ENCODE peak calls at places on chromosomes 13 and 19, in four cellular contexts. One of them, this sample, is unnamed. For H3K36me3, the result is how much of the 10 kb centered on the place peaks cover.

GRCh38 chr19:30848626-30849322 is 476.6 kb downstream of the ZNF536 start:
- DNase-seq in kidney: no peak
- DNase-seq in bronchial epithelial cell: no peak
- DNase-seq in transverse colon: no peak
- DNase-seq in this sample: no peak

GRCh38 chr19:49272204-49272603 is 52.8 kb downstream of the SLC6A16 start:
- DNase-seq in bronchial epithelial cell: peak
- DNase-seq in kidney: no peak
- DNase-seq in transverse colon: no peak
- DNase-seq in this sample: no peak

GRCh38 chr13:110925023-110925608 is 10.2 kb upstream of the ANKRD10 start:
- DNase-seq in transverse colon: no peak
- DNase-seq in bronchial epithelial cell: no peak
- DNase-seq in kidney: no peak
- DNase-seq in this sample: no peak

GRCh38 chr19:1016647-1017114 is 4.2 kb downstream of the TMEM259 start:
- DNase-seq in kidney: peak
- DNase-seq in transverse colon: peak
- DNase-seq in bronchial epithelial cell: peak
- DNase-seq in this sample: no peak

GRCh38 chr13:80663788-80664187 is 322.9 kb upstream of the SPRY2 start:
- DNase-seq in bronchial epithelial cell: no peak
- DNase-seq in kidney: no peak
- DNase-seq in transverse colon: no peak
- DNase-seq in this sample: no peak

GRCh38 chr13:24684600-24684998 is 4.4 kb downstream of the ATP12A start:
- DNase-seq in bronchial epithelial cell: no peak
- DNase-seq in transverse colon: no peak
- DNase-seq in kidney: no peak
- DNase-seq in this sample: no peak

GRCh38 chr19:12792853-12793289 is 1.6 kb downstream of the JUNB start:
- DNase-seq in kidney: no peak
- DNase-seq in transverse colon: peak
- DNase-seq in bronchial epithelial cell: no peak
- DNase-seq in this sample: no peak

GRCh38 chr19:55091955-55092354 is 16.3 kb downstream of the EPS8L1 start:
- DNase-seq in bronchial epithelial cell: no peak
- DNase-seq in kidney: peak
- DNase-seq in transverse colon: no peak
- DNase-seq in this sample: no peak

GRCh38 chr13:99382428-99383133 is 75.4 kb upstream of the GPR183 start:
- DNase-seq in kidney: peak
- DNase-seq in bronchial epithelial cell: peak
- DNase-seq in transverse colon: peak
- DNase-seq in this sample: no peak

GRCh38 chr19:52640916-52641315 is 2.8 kb upstream of the ZNF83 start:
- DNase-seq in transverse colon: no peak
- DNase-seq in bronchial epithelial cell: no peak
- DNase-seq in kidney: no peak
- DNase-seq in this sample: peak

GRCh38 chr13:24661713-24662112 is 18.5 kb upstream of the ATP12A start:
- DNase-seq in bronchial epithelial cell: no peak
- DNase-seq in transverse colon: no peak
- DNase-seq in kidney: no peak
- DNase-seq in this sample: no peak

DNA sequence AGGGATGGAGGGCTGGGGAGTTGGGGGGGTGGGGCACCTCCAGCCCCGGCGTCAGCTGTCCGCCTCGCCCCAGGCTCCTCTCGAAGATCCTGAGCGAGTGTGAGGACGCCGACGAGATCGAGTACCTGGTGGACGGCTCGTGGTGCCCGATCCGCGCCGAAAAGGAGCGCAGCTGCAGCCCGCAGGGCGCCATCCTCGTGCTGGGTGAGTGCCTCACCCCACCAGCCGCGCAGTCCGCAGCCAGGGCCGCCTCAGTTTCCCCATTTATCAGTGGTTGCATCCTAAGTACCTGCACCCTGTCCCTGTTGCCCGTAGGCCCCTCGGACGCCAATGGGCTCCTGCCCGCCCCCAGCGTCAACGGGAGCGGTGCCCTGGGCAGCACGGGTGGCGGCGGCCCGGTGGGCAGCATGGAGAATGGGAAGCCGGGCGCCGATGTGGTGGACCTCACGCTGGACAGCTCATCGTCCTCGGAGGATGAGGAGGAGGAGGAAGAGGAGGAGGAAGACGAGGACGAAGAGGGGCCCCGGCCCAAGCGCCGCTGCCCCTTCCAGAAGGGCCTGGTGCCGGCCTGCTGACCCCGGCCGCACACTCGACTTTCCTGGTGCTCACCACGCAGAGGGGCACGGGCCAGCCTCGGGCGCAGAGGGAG is 29.3 kb downstream of the ZBTB7A start:
- DNase-seq in transverse colon: no peak
- DNase-seq in bronchial epithelial cell: no peak
- DNase-seq in kidney: no peak
- DNase-seq in this sample: peak
- H3K36me3 ChIP-seq in transverse colon: under half
- H3K36me3 ChIP-seq in bronchial epithelial cell: under half
- H3K36me3 ChIP-seq in kidney: under half
- H3K36me3 ChIP-seq in this sample: under half

GRCh38 chr19:16581971-16582343 is 9.7 kb upstream of the SLC35E1 start:
- DNase-seq in bronchial epithelial cell: no peak
- DNase-seq in transverse colon: no peak
- DNase-seq in kidney: no peak
- DNase-seq in this sample: no peak
- H3K36me3 ChIP-seq in bronchial epithelial cell: under half
- H3K36me3 ChIP-seq in transverse colon: under half
- H3K36me3 ChIP-seq in kidney: under half
- H3K36me3 ChIP-seq in this sample: under half

GRCh38 chr13:98020271-98020670 is 66.8 kb downstream of the IPO5 start:
- DNase-seq in transverse colon: no peak
- DNase-seq in bronchial epithelial cell: no peak
- DNase-seq in kidney: no peak
- DNase-seq in this sample: no peak
- H3K36me3 ChIP-seq in transverse colon: under half
- H3K36me3 ChIP-seq in bronchial epithelial cell: under half
- H3K36me3 ChIP-seq in kidney: under half
- H3K36me3 ChIP-seq in this sample: half or more

GRCh38 chr13:97364827-97365226 is 69.1 kb upstream of the RAP2A start:
- DNase-seq in bronchial epithelial cell: no peak
- DNase-seq in transverse colon: no peak
- DNase-seq in kidney: no peak
- DNase-seq in this sample: no peak
- H3K36me3 ChIP-seq in bronchial epithelial cell: under half
- H3K36me3 ChIP-seq in transverse colon: under half
- H3K36me3 ChIP-seq in kidney: under half
- H3K36me3 ChIP-seq in this sample: under half

GRCh38 chr19:34459614-34460013 is 21.9 kb upstream of the WTIP start:
- DNase-seq in kidney: no peak
- DNase-seq in bronchial epithelial cell: no peak
- DNase-seq in transverse colon: no peak
- DNase-seq in this sample: no peak
- H3K36me3 ChIP-seq in kidney: under half
- H3K36me3 ChIP-seq in bronchial epithelial cell: under half
- H3K36me3 ChIP-seq in transverse colon: under half
- H3K36me3 ChIP-seq in this sample: under half

GRCh38 chr13:113239357-113239756 is 29.9 kb downstream of the CUL4A start:
- DNase-seq in transverse colon: no peak
- DNase-seq in bronchial epithelial cell: no peak
- DNase-seq in kidney: no peak
- DNase-seq in this sample: no peak
- H3K36me3 ChIP-seq in transverse colon: under half
- H3K36me3 ChIP-seq in bronchial epithelial cell: under half
- H3K36me3 ChIP-seq in kidney: under half
- H3K36me3 ChIP-seq in this sample: under half

DNA sequence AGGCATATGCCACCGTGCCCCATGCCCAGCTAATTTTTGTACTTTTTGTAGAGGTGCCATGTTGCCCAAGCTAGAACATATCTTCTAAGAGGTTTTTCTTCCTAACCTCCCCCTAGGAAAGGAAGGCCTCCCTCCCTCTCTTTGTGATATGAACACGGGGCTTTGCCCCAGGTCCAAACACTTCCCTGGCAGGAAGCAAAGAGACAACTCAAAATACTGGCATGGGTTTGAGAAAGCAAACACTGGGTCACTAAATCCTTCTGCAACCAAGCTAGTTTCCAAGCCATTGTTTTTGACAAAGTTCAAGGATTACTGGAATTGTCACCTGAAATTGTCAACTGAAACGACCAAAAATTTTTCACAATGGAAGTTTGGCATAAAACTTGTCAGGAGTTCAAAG is 8.8 kb downstream of the CC2D1A start:
- DNase-seq in transverse colon: no peak
- DNase-seq in kidney: no peak
- DNase-seq in bronchial epithelial cell: no peak
- DNase-seq in this sample: no peak
- H3K36me3 ChIP-seq in transverse colon: under half
- H3K36me3 ChIP-seq in kidney: under half
- H3K36me3 ChIP-seq in bronchial epithelial cell: under half
- H3K36me3 ChIP-seq in this sample: half or more

GRCh38 chr19:5041168-5042038 is 72.5 kb downstream of the KDM4B start:
- DNase-seq in transverse colon: no peak
- DNase-seq in kidney: peak
- DNase-seq in bronchial epithelial cell: no peak
- DNase-seq in this sample: peak
- H3K36me3 ChIP-seq in transverse colon: under half
- H3K36me3 ChIP-seq in kidney: under half
- H3K36me3 ChIP-seq in bronchial epithelial cell: under half
- H3K36me3 ChIP-seq in this sample: under half

GRCh38 chr13:113978741-113979481 is 5.0 kb upstream of the C13orf46 start:
- DNase-seq in bronchial epithelial cell: no peak
- DNase-seq in kidney: peak
- DNase-seq in transverse colon: no peak
- DNase-seq in this sample: no peak
- H3K36me3 ChIP-seq in bronchial epithelial cell: under half
- H3K36me3 ChIP-seq in kidney: under half
- H3K36me3 ChIP-seq in transverse colon: under half
- H3K36me3 ChIP-seq in this sample: half or more

This sample was measured in upper lobe of left lung.